ENCODE peak calls at places on chromosomes 6 and 20, in four cellular contexts. N is brain microvascular endothelial cell, G is GM12878, R is neuronal stem cell. Q is an unnamed sample.
A peak's percentile ranks its signal among the peaks of the same experiment; 100 is the strongest.

GRCh38 chr6:21384211-21384610 is 209.3 kb upstream of the SOX4 start:
- DNase-seq in N (no peak), G (no peak), R (no peak), Q (no peak)

GRCh38 chr20:19510626-19511025 is 247.4 kb upstream of the RIN2 start:
- DNase-seq in N (no peak), G (no peak), R (no peak), Q (no peak)

GRCh38 chr20:16801919-16802651 is 53.9 kb downstream of the OTOR start:
- DNase-seq in N (peak; percentile 71), G (peak; percentile 8), R (peak; percentile 66), Q (peak; percentile 76)

GRCh38 chr20:32115196-32115767 is 5.8 kb downstream of the TM9SF4 start:
- DNase-seq in N (no peak), G (no peak), R (no peak), Q (no peak)

GRCh38 chr6:25302677-25303128 is 23.5 kb downstream of the CARMIL1 start:
- DNase-seq in N (peak; percentile 60), G (no peak), R (no peak), Q (no peak)

GRCh38 chr20:23679448-23680092 is 9.3 kb downstream of the CST4 start:
- DNase-seq in N (no peak), G (no peak), R (no peak), Q (no peak)

GRCh38 chr6:61809004-61809595 is 476.9 kb downstream of the KHDRBS2 start:
- DNase-seq in N (peak; percentile 1), G (no peak), R (peak; percentile 17), Q (no peak)

GRCh38 chr6:12392490-12392889 is 102.3 kb downstream of the EDN1 start:
- DNase-seq in N (no peak), G (no peak), R (no peak), Q (no peak)

GRCh38 chr6:105402090-105402980 is 547 bp downstream of the PREP start:
- DNase-seq in N (peak; percentile 31), G (no peak), R (peak; percentile 59), Q (no peak)

GRCh38 chr6:105401247-105402089 is 1.4 kb downstream of the PREP start:
- DNase-seq in N (no peak), G (no peak), R (no peak), Q (no peak)

GRCh38 chr6:105397987-105398386 is 4.9 kb downstream of the PREP start:
- DNase-seq in N (no peak), G (no peak), R (peak; percentile 36), Q (no peak)

GRCh38 chr6:105398859-105399258 is 4.0 kb downstream of the PREP start:
- DNase-seq in N (no peak), G (no peak), R (no peak), Q (no peak)

DNA sequence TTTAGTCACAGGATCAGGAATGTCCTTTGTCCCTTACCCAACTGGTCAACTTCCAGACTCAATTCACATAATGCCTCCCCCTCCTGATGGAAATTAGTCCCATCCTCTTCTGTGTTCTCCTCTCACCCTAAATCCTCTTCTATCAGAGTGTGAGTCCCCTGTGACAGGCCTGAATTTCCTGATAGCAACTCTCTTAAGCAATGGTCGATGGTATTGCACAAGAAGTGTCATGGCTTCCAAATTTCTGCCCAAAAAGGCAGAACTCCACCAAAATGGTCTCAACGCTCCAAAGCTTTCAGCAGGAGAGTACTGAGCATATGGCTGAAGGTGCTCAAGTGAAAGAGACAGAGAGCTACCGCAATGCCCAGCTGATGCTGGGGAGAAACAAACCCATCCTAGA is 2.4 kb downstream of the PREP start:
- DNase-seq in N (no peak), G (no peak), R (no peak), Q (no peak)
- H3K27ac ChIP-seq in N (no peak overlapping the region), G (no peak overlapping the region), R (no peak overlapping the region), Q (no peak overlapping the region)

GRCh38 chr20:11235058-11235457 is 561.3 kb upstream of the JAG1 start:
- DNase-seq in N (peak; percentile 77), G (no peak), R (no peak), Q (no peak)
- H3K27ac ChIP-seq in N (peak overlapping the region; percentile 60), G (peak overlapping the region; percentile 32), R (peak overlapping the region; percentile 44), Q (no peak overlapping the region)

GRCh38 chr6:159969921-159970320 is 1.0 kb downstream of the IGF2R start:
- DNase-seq in N (peak; percentile 79), G (no peak), R (peak; percentile 64), Q (peak; percentile 67)
- H3K27ac ChIP-seq in N (peak overlapping the region; percentile 88), G (peak overlapping the region; percentile 76), R (no peak overlapping the region), Q (peak overlapping the region; percentile 83)

GRCh38 chr20:61706562-61706961 is 359.1 kb downstream of the TAF4 start:
- DNase-seq in N (no peak), G (no peak), R (no peak), Q (no peak)

GRCh38 chr20:61702246-61702645 is 363.4 kb downstream of the TAF4 start:
- DNase-seq in N (no peak), G (no peak), R (no peak), Q (no peak)

GRCh38 chr20:61704661-61705060 is 361.0 kb downstream of the TAF4 start:
- DNase-seq in N (no peak), G (no peak), R (no peak), Q (no peak)

GRCh38 chr20:61708891-61709290 is 356.8 kb downstream of the TAF4 start:
- DNase-seq in N (no peak), G (no peak), R (no peak), Q (no peak)

GRCh38 chr20:61705909-61706308 is 359.8 kb downstream of the TAF4 start:
- DNase-seq in N (no peak), G (no peak), R (no peak), Q (no peak)
- H3K27ac ChIP-seq in N (no peak overlapping the region), G (no peak overlapping the region), R (no peak overlapping the region), Q (no peak overlapping the region)

GRCh38 chr6:37625591-37626374 is 71.9 kb downstream of the MDGA1 start:
- DNase-seq in N (no peak), G (no peak), R (no peak), Q (no peak)

GRCh38 chr6:37623666-37624065 is 74.0 kb downstream of the MDGA1 start:
- DNase-seq in N (no peak), G (no peak), R (no peak), Q (no peak)

GRCh38 chr6:37622639-37623038 is 75.0 kb downstream of the MDGA1 start:
- DNase-seq in N (no peak), G (no peak), R (no peak), Q (no peak)

GRCh38 chr6:37624606-37625574 is 72.8 kb downstream of the MDGA1 start:
- DNase-seq in N (no peak), G (no peak), R (no peak), Q (no peak)

GRCh38 chr6:37624121-37624520 is 73.6 kb downstream of the MDGA1 start:
- DNase-seq in N (no peak), G (no peak), R (no peak), Q (no peak)
- H3K27ac ChIP-seq in N (no peak overlapping the region), G (no peak overlapping the region), R (no peak overlapping the region), Q (no peak overlapping the region)

GRCh38 chr20:34242879-34243278 is 1.7 kb downstream of the ASIP start:
- DNase-seq in N (no peak), G (no peak), R (no peak), Q (no peak)
- H3K27ac ChIP-seq in N (no peak overlapping the region), G (no peak overlapping the region), R (no peak overlapping the region), Q (no peak overlapping the region)

Q was measured in WERI-Rb-1.